ENCODE peak calls at places on chromosomes 11 and 22, in nine cellular contexts. L is foreskin keratinocyte, A is HFFc6, W is uterus, T is psoas muscle, Z is Calu3, Q is lower lobe of right lung, U is stomach, J is gastrocnemius medialis. K is an unnamed sample.

GRCh38 chr22:38724926-38725571 is 19.3 kb downstream of the GTPBP1 start:
- DNase-seq in L (no peak), A (peak), W (no peak), T (no peak), Z (peak), Q (no peak), U (no peak), J (no peak), K (peak)

GRCh38 chr11:59659981-59660380 is 8.9 kb downstream of the PATL1 start:
- DNase-seq in L (no peak), A (no peak), W (no peak), T (no peak), Z (no peak), Q (no peak), U (no peak), J (no peak), K (no peak)

GRCh38 chr11:47406896-47407745 is 1.3 kb upstream of the SLC39A13 start:
- DNase-seq in L (no peak), A (no peak), W (no peak), T (no peak), Z (no peak), Q (no peak), U (no peak), J (no peak), K (no peak)

GRCh38 chr11:11525283-11525682 is 96.5 kb downstream of the GALNT18 start:
- DNase-seq in L (no peak), A (no peak), W (no peak), T (no peak), Z (no peak), Q (no peak), U (no peak), J (no peak), K (no peak)

GRCh38 chr11:44615041-44615513 is 49.6 kb downstream of the CD82 start:
- DNase-seq in L (no peak), A (no peak), W (no peak), T (no peak), Z (no peak), Q (peak), U (no peak), J (no peak), K (no peak)

GRCh38 chr22:17194213-17194612 is 25.0 kb downstream of the ADA2 start:
- DNase-seq in L (no peak), A (no peak), W (no peak), T (no peak), Z (no peak), Q (no peak), U (no peak), J (no peak), K (no peak)

GRCh38 chr11:46248270-46249102 is 29.0 kb upstream of the CREB3L1 start:
- DNase-seq in L (peak), A (peak), W (no peak), T (no peak), Z (no peak), Q (no peak), U (no peak), J (no peak), K (peak)

GRCh38 chr11:7671347-7671746 is 2.0 kb downstream of the CYB5R2 start:
- DNase-seq in L (peak), A (no peak), W (no peak), T (no peak), Z (peak), Q (no peak), U (peak), J (no peak), K (no peak)

DNA sequence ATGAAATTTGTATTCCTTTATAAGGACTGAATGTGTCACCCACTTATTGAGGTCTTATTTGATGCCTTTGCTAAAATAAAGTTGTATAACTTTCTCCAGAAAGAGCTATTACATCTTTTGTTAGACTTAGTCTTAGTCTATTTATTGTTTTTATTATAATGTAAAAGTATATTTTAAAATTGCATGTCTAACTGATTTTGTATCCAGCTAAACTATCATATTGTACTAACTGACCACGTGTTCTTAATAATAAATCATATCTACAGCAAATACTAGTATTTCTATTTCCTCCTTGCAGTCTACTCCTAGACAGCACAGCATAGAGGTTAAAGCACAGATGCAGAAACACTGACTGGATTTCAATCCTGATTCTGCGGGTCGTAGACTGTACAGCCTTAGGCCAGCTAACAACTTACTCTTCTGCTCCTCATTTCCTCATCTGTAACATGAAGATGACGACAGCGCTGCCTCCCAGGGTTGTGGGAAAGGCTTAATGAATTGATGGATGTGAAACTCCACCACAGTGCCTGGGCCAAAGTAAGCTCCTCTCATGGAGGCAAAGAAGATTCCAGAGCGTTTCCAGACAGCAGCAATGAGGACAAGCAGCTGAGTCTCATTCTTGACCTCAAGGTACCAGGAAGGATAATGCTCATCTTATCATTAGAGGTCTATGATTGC is 13.2 kb downstream of the IFITM10 start:
- DNase-seq in L (no peak), A (no peak), W (no peak), T (no peak), Z (no peak), Q (no peak), U (no peak), J (no peak), K (no peak)
- TF ChIP-seq CTCF in L (no peak), A (no peak), W (no peak), T (no peak), Z (no peak), Q (no peak), U (no peak), J (no peak), K (no peak)

DNA sequence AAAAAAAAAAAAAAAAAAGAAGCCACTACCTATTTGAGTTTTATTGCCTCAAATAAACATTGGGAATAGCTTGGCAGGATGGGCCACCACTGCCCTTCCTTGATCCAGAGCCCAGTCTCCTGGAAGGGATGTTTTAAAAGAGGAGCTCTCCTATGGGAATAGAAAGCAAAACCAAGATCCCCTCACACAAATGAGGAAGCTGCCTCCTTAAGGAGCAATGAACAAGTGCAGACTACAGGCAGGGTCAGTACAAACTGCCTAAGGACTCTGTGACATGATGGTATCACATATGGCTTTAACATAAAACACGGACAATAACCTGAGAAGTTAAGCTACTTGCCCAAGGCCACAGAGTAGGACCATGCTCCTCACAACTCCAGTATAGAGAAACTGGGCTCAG is 120.8 kb downstream of the NAT10 start:
- DNase-seq in L (no peak), A (no peak), W (no peak), T (no peak), Z (no peak), Q (no peak), U (no peak), J (no peak), K (no peak)
- TF ChIP-seq CTCF in L (no peak), A (no peak), W (no peak), T (no peak), Z (no peak), Q (no peak), U (no peak), J (no peak), K (no peak)

GRCh38 chr22:43745783-43746356 is 66.2 kb downstream of the EFCAB6 start:
- DNase-seq in L (no peak), A (no peak), W (no peak), T (no peak), Z (no peak), Q (no peak), U (no peak), J (no peak), K (no peak)

GRCh38 chr22:43750751-43751150 is 61.4 kb downstream of the EFCAB6 start:
- DNase-seq in L (no peak), A (no peak), W (no peak), T (no peak), Z (no peak), Q (no peak), U (no peak), J (no peak), K (no peak)

GRCh38 chr22:43749473-43749872 is 62.6 kb downstream of the EFCAB6 start:
- DNase-seq in L (no peak), A (no peak), W (no peak), T (no peak), Z (no peak), Q (no peak), U (no peak), J (no peak), K (no peak)

GRCh38 chr22:43743929-43744643 is 68.0 kb downstream of the EFCAB6 start:
- DNase-seq in L (no peak), A (no peak), W (no peak), T (no peak), Z (no peak), Q (no peak), U (no peak), J (no peak), K (no peak)

DNA sequence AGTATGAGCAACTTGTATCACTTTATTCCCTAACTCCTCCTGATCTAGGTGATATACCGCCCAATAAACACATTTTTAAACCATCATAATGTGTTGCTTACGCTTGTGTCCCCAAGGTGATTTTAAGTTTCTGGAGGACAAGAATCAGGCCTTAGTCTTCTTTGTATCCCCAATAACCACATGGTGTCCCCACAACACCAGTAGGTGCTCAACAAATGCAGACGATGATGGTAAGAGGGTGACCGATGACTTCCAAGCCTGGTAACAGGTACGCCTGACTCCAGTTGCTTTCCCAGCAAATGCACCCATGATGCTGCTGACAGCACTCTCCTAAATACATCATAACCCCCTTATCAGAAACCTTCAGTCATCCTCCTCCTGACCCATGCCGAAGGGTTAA is 64.2 kb downstream of the EFCAB6 start:
- DNase-seq in L (no peak), A (no peak), W (no peak), T (no peak), Z (no peak), Q (no peak), U (no peak), J (no peak), K (no peak)
- TF ChIP-seq CTCF in L (no peak), A (no peak), W (no peak), T (no peak), Z (no peak), Q (no peak), U (no peak), J (no peak), K (no peak)

DNA sequence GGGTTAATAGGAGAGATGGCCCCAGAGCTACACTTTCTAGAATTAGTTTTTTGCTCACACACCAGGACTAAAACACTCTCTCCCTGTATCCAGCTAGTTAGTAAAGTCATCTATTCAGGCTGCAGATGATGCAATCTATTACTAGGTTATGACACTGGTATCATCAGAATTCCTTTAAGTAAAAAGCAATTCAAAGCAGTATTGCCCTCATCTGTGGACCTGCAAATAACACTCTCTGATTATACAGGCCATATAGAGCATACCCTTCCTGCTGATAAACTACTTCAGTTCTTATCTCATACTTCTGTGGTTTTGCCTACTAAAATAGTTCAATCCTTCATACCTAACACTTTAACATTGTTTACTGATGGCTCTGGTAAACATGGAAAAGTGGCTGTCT is 13.5 kb upstream of the MTMR2 start:
- DNase-seq in L (no peak), A (no peak), W (no peak), T (no peak), Z (no peak), Q (no peak), U (no peak), J (no peak), K (no peak)
- TF ChIP-seq CTCF in L (no peak), A (no peak), W (no peak), T (no peak), Z (no peak), Q (no peak), U (no peak), J (no peak), K (no peak)

GRCh38 chr11:30960387-30960992 is 374.3 kb upstream of the MPPED2 start:
- DNase-seq in L (peak), A (peak), W (no peak), T (no peak), Z (peak), Q (no peak), U (no peak), J (no peak), K (no peak)
- TF ChIP-seq CTCF in L (peak), A (peak), W (no peak), T (peak), Z (peak), Q (peak), U (no peak), J (no peak), K (peak)

GRCh38 chr11:63839508-63840355 is 822 bp downstream of the MARK2 start:
- DNase-seq in L (no peak), A (no peak), W (peak), T (peak), Z (peak), Q (peak), U (peak), J (no peak), K (peak)
- TF ChIP-seq CTCF in L (no peak), A (no peak), W (no peak), T (no peak), Z (no peak), Q (no peak), U (no peak), J (no peak), K (no peak)

K was measured in mammary epithelial cell.